ENCODE peak calls at places on chromosomes 4 and X, in four cellular contexts. I is suprapubic skin, Q is HL-60, F is adrenal gland. T is an unnamed sample.

GRCh38 chr4:76363556-76364290 is 57.2 kb downstream of the STBD1 start:
- DNase-seq in Q (no peak), F (no peak), I (no peak), T (no peak)

GRCh38 chrX:150150081-150150779 is 211.9 kb upstream of the EOLA2 start:
- DNase-seq in Q (no peak), I (no peak), F (no peak), T (no peak)

GRCh38 chr4:71691416-71692073 is 92.3 kb downstream of the GC start:
- DNase-seq in I (no peak), Q (no peak), F (no peak), T (no peak)

GRCh38 chr4:88797725-88798124 is 100.1 kb upstream of the NAP1L5 start:
- DNase-seq in I (no peak), F (no peak), Q (no peak), T (no peak)

GRCh38 chr4:121233982-121234381 is 69.9 kb upstream of the TNIP3 start:
- DNase-seq in Q (no peak), I (no peak), F (no peak), T (no peak)

GRCh38 chr4:175422331-175422730 is 389.7 kb downstream of the GPM6A start:
- DNase-seq in F (no peak), I (no peak), Q (no peak), T (no peak)

GRCh38 chr4:124640037-124640730 is 72.3 kb downstream of the ANKRD50 start:
- DNase-seq in F (peak; percentile 18), I (no peak), Q (no peak), T (no peak)

GRCh38 chrX:73836956-73837477 is 274.0 kb downstream of the CHIC1 start:
- DNase-seq in F (no peak), I (no peak), Q (no peak), T (no peak)

GRCh38 chr4:26780524-26780923 is 80.1 kb upstream of the STIM2 start:
- DNase-seq in I (no peak), F (no peak), Q (no peak), T (no peak)

GRCh38 chr4:152983221-152983620 is 47.1 kb downstream of the FHDC1 start:
- DNase-seq in Q (no peak), F (no peak), I (no peak), T (no peak)

GRCh38 chr4:25743971-25744370 is 88.3 kb downstream of the SLC34A2 start:
- DNase-seq in Q (no peak), I (no peak), F (no peak), T (no peak)

GRCh38 chr4:5203309-5203708 is 152.0 kb downstream of the STK32B start:
- DNase-seq in I (no peak), F (no peak), Q (no peak), T (no peak)

GRCh38 chrX:145751943-145752342 is 65.7 kb upstream of the SLITRK2 start:
- DNase-seq in I (no peak), F (no peak), Q (no peak), T (no peak)

GRCh38 chrX:16838202-16839066 is 31.7 kb downstream of the RBBP7 start:
- DNase-seq in Q (no peak), I (no peak), F (no peak), T (peak; percentile 13)

GRCh38 chrX:132023896-132024386 is 839 bp downstream of the STK26 start:
- DNase-seq in F (no peak), I (no peak), Q (no peak), T (no peak)

GRCh38 chr4:10492486-10492885 is 35.3 kb upstream of the ZNF518B start:
- DNase-seq in Q (no peak), F (no peak), I (no peak), T (no peak)

GRCh38 chr4:10496200-10496599 is 39.0 kb upstream of the ZNF518B start:
- DNase-seq in F (no peak), I (no peak), Q (no peak), T (no peak)

GRCh38 chr4:10491420-10491819 is 34.2 kb upstream of the ZNF518B start:
- DNase-seq in F (no peak), I (no peak), Q (no peak), T (no peak)

GRCh38 chr4:10490996-10491395 is 33.8 kb upstream of the ZNF518B start:
- DNase-seq in F (no peak), Q (no peak), I (no peak), T (no peak)

DNA sequence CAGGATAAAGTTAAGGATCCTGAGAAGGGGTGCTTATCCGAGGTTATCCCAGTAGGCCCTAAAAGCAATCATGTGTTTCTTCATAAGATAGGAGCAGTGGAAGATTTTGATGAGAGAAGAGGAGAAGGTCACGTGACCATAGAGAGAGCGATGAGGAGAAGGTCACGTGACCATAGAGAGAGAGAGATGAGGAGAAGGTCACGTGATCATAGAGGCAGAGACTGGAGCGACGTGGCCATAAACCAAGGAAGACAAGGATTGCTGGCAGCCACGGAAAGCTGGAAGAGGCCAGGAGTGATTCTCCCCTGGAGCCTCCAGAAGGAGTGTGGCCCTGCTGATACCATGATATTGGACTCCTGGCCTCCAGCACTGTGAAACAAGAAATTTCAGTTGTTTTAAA is 38.4 kb upstream of the ZNF518B start:
- DNase-seq in Q (no peak), F (no peak), I (no peak), T (no peak)
- H3K27ac ChIP-seq in Q (no peak overlapping the region), F (no peak overlapping the region), I (no peak overlapping the region), T (no peak overlapping the region)

GRCh38 chr4:108047199-108047598 is 57.5 kb downstream of the HADH start:
- DNase-seq in F (no peak), I (no peak), Q (no peak), T (no peak)
- H3K27ac ChIP-seq in F (no peak overlapping the region), I (no peak overlapping the region), Q (no peak overlapping the region), T (no peak overlapping the region)

DNA sequence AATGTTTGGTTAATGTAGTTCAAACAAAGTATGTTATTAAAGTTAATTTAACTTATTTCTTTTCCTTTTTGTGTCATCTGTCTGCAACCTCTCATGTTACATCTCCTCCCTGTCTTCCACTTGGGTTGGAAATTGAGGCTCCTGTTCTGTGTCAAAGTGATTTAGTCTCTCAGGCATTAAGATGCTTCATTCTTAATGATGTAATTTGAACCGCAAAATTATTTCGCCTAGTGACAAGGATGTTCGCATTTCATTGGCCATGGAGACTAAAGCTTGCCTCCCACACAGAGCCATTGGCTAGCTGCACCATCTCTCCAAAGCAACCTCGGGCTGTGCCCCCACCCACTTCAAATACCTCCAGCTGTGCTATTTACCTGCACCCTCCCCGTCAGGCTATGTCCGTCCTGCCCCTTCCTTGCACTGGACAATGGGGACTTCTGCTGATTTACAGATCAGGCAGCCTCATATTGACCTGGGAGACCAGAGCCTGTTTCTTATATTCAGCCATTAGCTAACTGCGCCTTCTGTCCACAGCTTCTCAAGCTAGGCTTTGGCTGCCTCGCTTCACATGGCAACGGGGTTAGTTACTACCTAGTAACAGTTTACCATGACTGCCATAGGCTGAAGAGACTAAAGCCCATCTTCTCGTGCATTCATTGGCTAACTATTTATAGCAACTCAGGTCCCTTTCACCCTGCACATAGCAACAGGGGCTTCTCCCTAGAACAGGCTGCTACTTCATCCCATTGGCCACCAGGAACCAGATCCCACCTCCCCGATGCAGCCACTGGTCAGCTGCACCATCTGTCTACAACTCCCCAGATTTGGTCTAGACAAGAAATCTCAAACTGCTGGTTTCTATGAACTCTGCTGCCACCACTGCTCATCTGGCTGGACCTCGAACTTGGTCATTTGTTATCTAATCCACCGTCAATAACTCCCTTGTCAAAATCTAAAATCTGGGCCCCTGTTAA is 8.6 kb upstream of the ZNF157 start:
- DNase-seq in I (no peak), Q (no peak), F (peak; percentile 80), T (peak; percentile 69)
- H3K27ac ChIP-seq in I (no peak overlapping the region), Q (no peak overlapping the region), F (peak overlapping the region; percentile 79), T (peak overlapping the region; percentile 70)

GRCh38 chr4:793109-793861 is 32.6 kb downstream of the CPLX1 start:
- DNase-seq in Q (no peak), F (no peak), I (no peak), T (no peak)
- H3K27ac ChIP-seq in Q (no peak overlapping the region), F (no peak overlapping the region), I (no peak overlapping the region), T (no peak overlapping the region)

GRCh38 chr4:99205104-99205979 is 13.7 kb downstream of the ADH6 start:
- DNase-seq in I (no peak), F (no peak), Q (no peak), T (peak; percentile 32)
- H3K27ac ChIP-seq in I (peak overlapping the region; percentile 15), F (no peak overlapping the region), Q (no peak overlapping the region), T (peak overlapping the region; percentile 60)

DNA sequence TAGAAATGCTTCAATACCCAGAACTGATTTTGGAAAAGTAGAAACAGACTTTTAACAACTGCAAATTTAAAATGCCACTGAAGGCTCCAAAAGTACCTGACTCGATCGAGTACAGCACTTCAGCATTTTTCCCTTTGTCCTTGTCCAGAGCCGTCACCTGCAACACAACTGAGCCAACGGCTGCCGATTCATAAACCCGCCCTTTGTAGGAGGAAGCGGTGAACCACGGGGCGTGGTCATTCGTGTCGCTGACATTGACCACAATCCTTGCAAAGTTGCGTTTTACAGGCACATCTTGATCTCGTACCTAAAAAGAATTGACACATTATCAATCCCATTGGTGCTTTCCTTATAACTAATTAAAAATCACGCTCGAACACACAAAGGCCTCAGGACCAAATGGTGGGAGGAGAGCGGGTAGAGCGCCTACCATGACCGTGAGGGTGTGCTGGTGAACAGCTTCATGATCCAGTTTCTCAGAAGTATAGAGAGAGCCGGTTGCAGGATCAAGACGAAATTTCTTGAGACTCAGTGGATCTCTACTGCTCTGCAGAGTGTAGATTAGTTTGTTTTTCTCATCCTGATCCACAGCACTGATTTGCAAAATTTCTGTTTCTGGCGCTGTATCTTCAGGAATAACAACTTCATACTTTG is 72.8 kb upstream of the MTNR1A start:
- DNase-seq in F (no peak), I (no peak), Q (peak; percentile 78), T (no peak)
- H3K27ac ChIP-seq in F (no peak overlapping the region), I (no peak overlapping the region), Q (peak overlapping the region; percentile 56), T (no peak overlapping the region)

T was measured in transverse colon.